ENCODE peak calls at places on chromosome 18, in seven cellular contexts. One of them, this sample, is unnamed.

GRCh38 chr18:74489631-74490030 is 6.5 kb upstream of the CNDP2 start:
- DNase-seq in GM03348: peak; percentile 49
- DNase-seq in LoVo: no peak
- DNase-seq in ureter: no peak
- DNase-seq in HEK293T: no peak
- DNase-seq in activated T-cell treated with anti-CD3 and anti-CD28 coated beads for 1 hour: no peak
- DNase-seq in body of pancreas: no peak
- DNase-seq in this sample: no peak

GRCh38 chr18:5464241-5464640 is 79.6 kb downstream of the EPB41L3 start:
- DNase-seq in GM03348: no peak
- DNase-seq in LoVo: no peak
- DNase-seq in ureter: no peak
- DNase-seq in HEK293T: no peak
- DNase-seq in activated T-cell treated with anti-CD3 and anti-CD28 coated beads for 1 hour: no peak
- DNase-seq in body of pancreas: no peak
- DNase-seq in this sample: no peak

GRCh38 chr18:13051950-13052349 is 60.8 kb downstream of the CEP192 start:
- DNase-seq in GM03348: no peak
- DNase-seq in LoVo: no peak
- DNase-seq in ureter: no peak
- DNase-seq in HEK293T: no peak
- DNase-seq in activated T-cell treated with anti-CD3 and anti-CD28 coated beads for 1 hour: no peak
- DNase-seq in body of pancreas: no peak
- DNase-seq in this sample: no peak

GRCh38 chr18:8052237-8052701 is 485.2 kb downstream of the PTPRM start:
- DNase-seq in GM03348: no peak
- DNase-seq in LoVo: no peak
- DNase-seq in ureter: no peak
- DNase-seq in HEK293T: no peak
- DNase-seq in activated T-cell treated with anti-CD3 and anti-CD28 coated beads for 1 hour: no peak
- DNase-seq in body of pancreas: no peak
- DNase-seq in this sample: no peak

GRCh38 chr18:63073481-63073880 is 246.1 kb downstream of the BCL2 start:
- DNase-seq in GM03348: no peak
- DNase-seq in LoVo: no peak
- DNase-seq in ureter: no peak
- DNase-seq in HEK293T: no peak
- DNase-seq in activated T-cell treated with anti-CD3 and anti-CD28 coated beads for 1 hour: no peak
- DNase-seq in body of pancreas: no peak
- DNase-seq in this sample: peak; percentile 11

GRCh38 chr18:76487076-76487475 is 8.0 kb downstream of the ZNF516 start:
- DNase-seq in GM03348: no peak
- DNase-seq in LoVo: no peak
- DNase-seq in ureter: no peak
- DNase-seq in HEK293T: no peak
- DNase-seq in activated T-cell treated with anti-CD3 and anti-CD28 coated beads for 1 hour: no peak
- DNase-seq in body of pancreas: no peak
- DNase-seq in this sample: no peak

GRCh38 chr18:58755304-58756010 is 84.2 kb downstream of the MALT1 start:
- DNase-seq in GM03348: no peak
- DNase-seq in LoVo: no peak
- DNase-seq in ureter: no peak
- DNase-seq in HEK293T: no peak
- DNase-seq in activated T-cell treated with anti-CD3 and anti-CD28 coated beads for 1 hour: no peak
- DNase-seq in body of pancreas: no peak
- DNase-seq in this sample: peak; percentile 25

GRCh38 chr18:34871435-34871834 is 161.3 kb downstream of the DTNA start:
- DNase-seq in GM03348: no peak
- DNase-seq in LoVo: no peak
- DNase-seq in ureter: no peak
- DNase-seq in HEK293T: no peak
- DNase-seq in activated T-cell treated with anti-CD3 and anti-CD28 coated beads for 1 hour: no peak
- DNase-seq in body of pancreas: no peak
- DNase-seq in this sample: no peak

GRCh38 chr18:49050462-49050861 is 99.7 kb upstream of the SMAD7 start:
- DNase-seq in GM03348: no peak
- DNase-seq in LoVo: no peak
- DNase-seq in ureter: no peak
- DNase-seq in HEK293T: no peak
- DNase-seq in activated T-cell treated with anti-CD3 and anti-CD28 coated beads for 1 hour: no peak
- DNase-seq in body of pancreas: no peak
- DNase-seq in this sample: no peak

GRCh38 chr18:33052886-33053285 is 280.1 kb upstream of the KLHL14 start:
- DNase-seq in GM03348: no peak
- DNase-seq in LoVo: no peak
- DNase-seq in ureter: no peak
- DNase-seq in HEK293T: no peak
- DNase-seq in activated T-cell treated with anti-CD3 and anti-CD28 coated beads for 1 hour: no peak
- DNase-seq in body of pancreas: no peak
- DNase-seq in this sample: no peak

GRCh38 chr18:57705861-57706590 is 84.4 kb upstream of the NARS1 start:
- DNase-seq in GM03348: no peak
- DNase-seq in LoVo: peak; percentile 45
- DNase-seq in ureter: no peak
- DNase-seq in HEK293T: no peak
- DNase-seq in activated T-cell treated with anti-CD3 and anti-CD28 coated beads for 1 hour: no peak
- DNase-seq in body of pancreas: no peak
- DNase-seq in this sample: peak; percentile 74

GRCh38 chr18:67513285-67513684 is 3.2 kb downstream of the DSEL start:
- DNase-seq in GM03348: no peak
- DNase-seq in LoVo: no peak
- DNase-seq in ureter: no peak
- DNase-seq in HEK293T: no peak
- DNase-seq in activated T-cell treated with anti-CD3 and anti-CD28 coated beads for 1 hour: no peak
- DNase-seq in body of pancreas: no peak
- DNase-seq in this sample: no peak

GRCh38 chr18:22694954-22695353 is 238.2 kb upstream of the RBBP8 start:
- DNase-seq in GM03348: peak; percentile 85
- DNase-seq in LoVo: peak; percentile 79
- DNase-seq in ureter: peak; percentile 51
- DNase-seq in HEK293T: peak; percentile 33
- DNase-seq in activated T-cell treated with anti-CD3 and anti-CD28 coated beads for 1 hour: no peak
- DNase-seq in body of pancreas: peak; percentile 24
- DNase-seq in this sample: no peak

GRCh38 chr18:501406-501714 is 859 bp upstream of the COLEC12 start:
- DNase-seq in GM03348: no peak
- DNase-seq in LoVo: no peak
- DNase-seq in ureter: no peak
- DNase-seq in HEK293T: no peak
- DNase-seq in activated T-cell treated with anti-CD3 and anti-CD28 coated beads for 1 hour: no peak
- DNase-seq in body of pancreas: no peak
- DNase-seq in this sample: no peak

GRCh38 chr18:79361766-79362522 is 33.8 kb upstream of the NFATC1 start:
- DNase-seq in GM03348: no peak
- DNase-seq in LoVo: no peak
- DNase-seq in ureter: no peak
- DNase-seq in HEK293T: no peak
- DNase-seq in activated T-cell treated with anti-CD3 and anti-CD28 coated beads for 1 hour: no peak
- DNase-seq in body of pancreas: no peak
- DNase-seq in this sample: no peak

GRCh38 chr18:59143441-59143840 is 3.8 kb downstream of the SEC11C start:
- DNase-seq in GM03348: peak; percentile 17
- DNase-seq in LoVo: no peak
- DNase-seq in ureter: no peak
- DNase-seq in HEK293T: no peak
- DNase-seq in activated T-cell treated with anti-CD3 and anti-CD28 coated beads for 1 hour: no peak
- DNase-seq in body of pancreas: no peak
- DNase-seq in this sample: no peak

GRCh38 chr18:21663615-21664014 is 41.0 kb downstream of the ABHD3 start:
- DNase-seq in GM03348: no peak
- DNase-seq in LoVo: no peak
- DNase-seq in ureter: no peak
- DNase-seq in HEK293T: no peak
- DNase-seq in activated T-cell treated with anti-CD3 and anti-CD28 coated beads for 1 hour: no peak
- DNase-seq in body of pancreas: no peak
- DNase-seq in this sample: no peak

GRCh38 chr18:48814490-48815181 is 136.1 kb downstream of the SMAD7 start:
- DNase-seq in GM03348: no peak
- DNase-seq in LoVo: no peak
- DNase-seq in ureter: peak; percentile 1
- DNase-seq in HEK293T: no peak
- DNase-seq in activated T-cell treated with anti-CD3 and anti-CD28 coated beads for 1 hour: no peak
- DNase-seq in body of pancreas: no peak
- DNase-seq in this sample: no peak

GRCh38 chr18:60508108-60508507 is 135.5 kb upstream of the MC4R start:
- DNase-seq in GM03348: no peak
- DNase-seq in LoVo: no peak
- DNase-seq in ureter: no peak
- DNase-seq in HEK293T: no peak
- DNase-seq in activated T-cell treated with anti-CD3 and anti-CD28 coated beads for 1 hour: no peak
- DNase-seq in body of pancreas: no peak
- DNase-seq in this sample: no peak

GRCh38 chr18:48918660-48919415 is 31.9 kb downstream of the SMAD7 start:
- DNase-seq in GM03348: no peak
- DNase-seq in LoVo: no peak
- DNase-seq in ureter: no peak
- DNase-seq in HEK293T: no peak
- DNase-seq in activated T-cell treated with anti-CD3 and anti-CD28 coated beads for 1 hour: no peak
- DNase-seq in body of pancreas: no peak
- DNase-seq in this sample: no peak

GRCh38 chr18:76914314-76914713 is 92.0 kb downstream of the ZNF236 start:
- DNase-seq in GM03348: no peak
- DNase-seq in LoVo: no peak
- DNase-seq in ureter: no peak
- DNase-seq in HEK293T: no peak
- DNase-seq in activated T-cell treated with anti-CD3 and anti-CD28 coated beads for 1 hour: no peak
- DNase-seq in body of pancreas: no peak
- DNase-seq in this sample: no peak

GRCh38 chr18:8478166-8478967 is 130.9 kb upstream of the RAB12 start:
- DNase-seq in GM03348: peak; percentile 90
- DNase-seq in LoVo: peak; percentile 33
- DNase-seq in ureter: peak; percentile 59
- DNase-seq in HEK293T: peak; percentile 75
- DNase-seq in activated T-cell treated with anti-CD3 and anti-CD28 coated beads for 1 hour: peak; percentile 35
- DNase-seq in body of pancreas: peak; percentile 61
- DNase-seq in this sample: no peak

GRCh38 chr18:32366586-32367538 is 103.8 kb downstream of the GAREM1 start:
- DNase-seq in GM03348: peak; percentile 46
- DNase-seq in LoVo: peak; percentile 61
- DNase-seq in ureter: no peak
- DNase-seq in HEK293T: no peak
- DNase-seq in activated T-cell treated with anti-CD3 and anti-CD28 coated beads for 1 hour: no peak
- DNase-seq in body of pancreas: no peak
- DNase-seq in this sample: no peak

GRCh38 chr18:27121108-27121507 is 64.0 kb downstream of the CHST9 start:
- DNase-seq in GM03348: no peak
- DNase-seq in LoVo: no peak
- DNase-seq in ureter: no peak
- DNase-seq in HEK293T: no peak
- DNase-seq in activated T-cell treated with anti-CD3 and anti-CD28 coated beads for 1 hour: no peak
- DNase-seq in body of pancreas: no peak
- DNase-seq in this sample: no peak

GRCh38 chr18:21912339-21913239 is 172.0 kb downstream of the MIB1 start:
- DNase-seq in GM03348: no peak
- DNase-seq in LoVo: no peak
- DNase-seq in ureter: no peak
- DNase-seq in HEK293T: no peak
- DNase-seq in activated T-cell treated with anti-CD3 and anti-CD28 coated beads for 1 hour: no peak
- DNase-seq in body of pancreas: no peak
- DNase-seq in this sample: peak; percentile 30

GRCh38 chr18:5524660-5525059 is 19.1 kb downstream of the EPB41L3 start:
- DNase-seq in GM03348: no peak
- DNase-seq in LoVo: no peak
- DNase-seq in ureter: no peak
- DNase-seq in HEK293T: no peak
- DNase-seq in activated T-cell treated with anti-CD3 and anti-CD28 coated beads for 1 hour: no peak
- DNase-seq in body of pancreas: no peak
- DNase-seq in this sample: no peak

GRCh38 chr18:8611916-8612576 is 2.8 kb downstream of the RAB12 start:
- DNase-seq in GM03348: no peak
- DNase-seq in LoVo: no peak
- DNase-seq in ureter: peak; percentile 47
- DNase-seq in HEK293T: no peak
- DNase-seq in activated T-cell treated with anti-CD3 and anti-CD28 coated beads for 1 hour: no peak
- DNase-seq in body of pancreas: no peak
- DNase-seq in this sample: peak; percentile 41

GRCh38 chr18:36593001-36593400 is 235.8 kb downstream of the TPGS2 start:
- DNase-seq in GM03348: peak; percentile 18
- DNase-seq in LoVo: no peak
- DNase-seq in ureter: no peak
- DNase-seq in HEK293T: no peak
- DNase-seq in activated T-cell treated with anti-CD3 and anti-CD28 coated beads for 1 hour: no peak
- DNase-seq in body of pancreas: no peak
- DNase-seq in this sample: no peak

GRCh38 chr18:22136395-22136794 is 33.0 kb upstream of the GATA6 start:
- DNase-seq in GM03348: no peak
- DNase-seq in LoVo: peak; percentile 29
- DNase-seq in ureter: no peak
- DNase-seq in HEK293T: peak; percentile 61
- DNase-seq in activated T-cell treated with anti-CD3 and anti-CD28 coated beads for 1 hour: no peak
- DNase-seq in body of pancreas: no peak
- DNase-seq in this sample: no peak

GRCh38 chr18:26477828-26478466 is 70.4 kb downstream of the KCTD1 start:
- DNase-seq in GM03348: no peak
- DNase-seq in LoVo: peak; percentile 61
- DNase-seq in ureter: no peak
- DNase-seq in HEK293T: no peak
- DNase-seq in activated T-cell treated with anti-CD3 and anti-CD28 coated beads for 1 hour: no peak
- DNase-seq in body of pancreas: no peak
- DNase-seq in this sample: no peak

GRCh38 chr18:812673-813404 is 797 bp upstream of the YES1 start:
- DNase-seq in GM03348: peak; percentile 82
- DNase-seq in LoVo: peak; percentile 59
- DNase-seq in ureter: peak; percentile 81
- DNase-seq in HEK293T: peak; percentile 30
- DNase-seq in activated T-cell treated with anti-CD3 and anti-CD28 coated beads for 1 hour: peak; percentile 43
- DNase-seq in body of pancreas: peak; percentile 75
- DNase-seq in this sample: peak; percentile 79

GRCh38 chr18:76445275-76445674 is 49.8 kb downstream of the ZNF516 start:
- DNase-seq in GM03348: peak; percentile 90
- DNase-seq in LoVo: no peak
- DNase-seq in ureter: peak; percentile 23
- DNase-seq in HEK293T: no peak
- DNase-seq in activated T-cell treated with anti-CD3 and anti-CD28 coated beads for 1 hour: no peak
- DNase-seq in body of pancreas: no peak
- DNase-seq in this sample: no peak